ENCODE peak calls at places on chromosomes 11 and 22, in seven cellular contexts. One of them, this sample, is unnamed.

GRCh38 chr22:30196141-30196866 is 50.3 kb downstream of the LIF start:
- DNase-seq in H1: peak
- DNase-seq in H9: peak
- DNase-seq in neuronal stem cell: no peak
- DNase-seq in mesendoderm: peak
- DNase-seq in trophoblast cell: peak
- DNase-seq in mesenchymal stem cell: peak
- DNase-seq in this sample: peak

GRCh38 chr11:32225491-32226285 is 134.8 kb downstream of the RCN1 start:
- DNase-seq in H1: no peak
- DNase-seq in H9: no peak
- DNase-seq in neuronal stem cell: no peak
- DNase-seq in mesendoderm: no peak
- DNase-seq in trophoblast cell: no peak
- DNase-seq in mesenchymal stem cell: no peak
- DNase-seq in this sample: no peak

GRCh38 chr11:63505857-63506528 is at the start of gene LGALS12:
- DNase-seq in H1: no peak
- DNase-seq in H9: peak
- DNase-seq in neuronal stem cell: no peak
- DNase-seq in mesendoderm: peak
- DNase-seq in trophoblast cell: no peak
- DNase-seq in mesenchymal stem cell: no peak
- DNase-seq in this sample: no peak

GRCh38 chr11:86063536-86063935 is 5.3 kb downstream of the PICALM start:
- DNase-seq in H1: no peak
- DNase-seq in H9: no peak
- DNase-seq in neuronal stem cell: no peak
- DNase-seq in mesendoderm: no peak
- DNase-seq in trophoblast cell: no peak
- DNase-seq in mesenchymal stem cell: peak
- DNase-seq in this sample: no peak

GRCh38 chr22:45548991-45549736 is 46.5 kb downstream of the FBLN1 start:
- DNase-seq in H1: no peak
- DNase-seq in H9: no peak
- DNase-seq in neuronal stem cell: no peak
- DNase-seq in mesendoderm: peak
- DNase-seq in trophoblast cell: peak
- DNase-seq in mesenchymal stem cell: peak
- DNase-seq in this sample: peak

GRCh38 chr11:87061766-87062165 is 24.0 kb downstream of the TMEM135 start:
- DNase-seq in H1: no peak
- DNase-seq in H9: no peak
- DNase-seq in neuronal stem cell: no peak
- DNase-seq in mesendoderm: no peak
- DNase-seq in trophoblast cell: no peak
- DNase-seq in mesenchymal stem cell: no peak
- DNase-seq in this sample: no peak

GRCh38 chr11:14905104-14906033 is 13.3 kb upstream of the CYP2R1 start:
- DNase-seq in H1: peak
- DNase-seq in H9: peak
- DNase-seq in neuronal stem cell: no peak
- DNase-seq in mesendoderm: peak
- DNase-seq in trophoblast cell: no peak
- DNase-seq in mesenchymal stem cell: peak
- DNase-seq in this sample: peak

GRCh38 chr11:1659478-1659877 is 29.9 kb downstream of the KRTAP5-5 start:
- DNase-seq in H1: no peak
- DNase-seq in H9: no peak
- DNase-seq in neuronal stem cell: no peak
- DNase-seq in mesendoderm: no peak
- DNase-seq in trophoblast cell: no peak
- DNase-seq in mesenchymal stem cell: no peak
- DNase-seq in this sample: no peak

GRCh38 chr11:83449338-83449913 is 163.3 kb upstream of the CCDC90B start:
- DNase-seq in H1: no peak
- DNase-seq in H9: no peak
- DNase-seq in neuronal stem cell: no peak
- DNase-seq in mesendoderm: no peak
- DNase-seq in trophoblast cell: peak
- DNase-seq in mesenchymal stem cell: no peak
- DNase-seq in this sample: no peak

GRCh38 chr11:27431808-27432207 is 40.8 kb downstream of the LGR4 start:
- DNase-seq in H1: no peak
- DNase-seq in H9: no peak
- DNase-seq in neuronal stem cell: no peak
- DNase-seq in mesendoderm: no peak
- DNase-seq in trophoblast cell: no peak
- DNase-seq in mesenchymal stem cell: no peak
- DNase-seq in this sample: no peak

GRCh38 chr11:77395460-77396175 is 78.3 kb downstream of the PAK1 start:
- DNase-seq in H1: no peak
- DNase-seq in H9: no peak
- DNase-seq in neuronal stem cell: no peak
- DNase-seq in mesendoderm: no peak
- DNase-seq in trophoblast cell: no peak
- DNase-seq in mesenchymal stem cell: no peak
- DNase-seq in this sample: no peak

GRCh38 chr11:80165763-80166162 is 724.9 kb upstream of the TENM4 start:
- DNase-seq in H1: no peak
- DNase-seq in H9: no peak
- DNase-seq in neuronal stem cell: no peak
- DNase-seq in mesendoderm: peak
- DNase-seq in trophoblast cell: no peak
- DNase-seq in mesenchymal stem cell: peak
- DNase-seq in this sample: peak

GRCh38 chr11:36109850-36110606 is 166.2 kb downstream of the LDLRAD3 start:
- DNase-seq in H1: no peak
- DNase-seq in H9: peak
- DNase-seq in neuronal stem cell: peak
- DNase-seq in mesendoderm: peak
- DNase-seq in trophoblast cell: no peak
- DNase-seq in mesenchymal stem cell: no peak
- DNase-seq in this sample: no peak

DNA sequence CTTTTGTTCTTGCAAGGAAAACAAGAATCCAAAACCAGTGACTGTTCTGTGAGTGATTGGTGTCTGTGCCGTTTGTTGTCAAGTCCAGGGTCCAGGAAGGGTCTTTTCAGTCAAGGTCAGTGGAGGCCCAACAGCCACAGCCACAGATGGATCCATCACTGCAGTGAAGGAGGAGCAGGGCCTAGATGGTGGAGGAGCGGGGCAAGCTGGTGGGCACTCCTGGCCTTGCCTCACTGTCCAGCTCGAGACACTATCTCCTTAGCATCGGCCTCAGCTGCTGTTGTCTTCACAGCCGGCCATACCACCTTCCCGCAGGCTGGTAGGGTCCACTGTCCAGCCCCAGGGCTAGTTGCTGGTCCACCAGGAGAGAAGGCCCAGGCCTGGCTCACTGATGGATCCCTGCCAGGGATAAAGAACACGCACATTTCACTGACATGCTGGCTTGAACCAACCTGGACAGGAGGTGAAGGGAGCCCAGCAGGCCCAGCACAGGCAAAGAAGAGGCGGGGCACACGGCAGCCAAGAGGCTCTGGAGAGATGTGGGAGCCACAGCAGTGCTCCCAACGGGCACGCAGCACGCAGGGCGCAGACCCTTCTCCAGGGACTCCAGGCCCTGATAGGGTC is 15.2 kb downstream of the POLR3H start:
- DNase-seq in H1: no peak
- DNase-seq in H9: no peak
- DNase-seq in neuronal stem cell: no peak
- DNase-seq in mesendoderm: no peak
- DNase-seq in trophoblast cell: no peak
- DNase-seq in mesenchymal stem cell: no peak
- DNase-seq in this sample: no peak
- H3K23ac ChIP-seq in H1: no peak
- H3K23ac ChIP-seq in H9: no peak
- H3K23ac ChIP-seq in neuronal stem cell: peak
- H3K23ac ChIP-seq in mesendoderm: no peak
- H3K23ac ChIP-seq in trophoblast cell: no peak
- H3K23ac ChIP-seq in mesenchymal stem cell: peak
- H3K23ac ChIP-seq in this sample: no peak

DNA sequence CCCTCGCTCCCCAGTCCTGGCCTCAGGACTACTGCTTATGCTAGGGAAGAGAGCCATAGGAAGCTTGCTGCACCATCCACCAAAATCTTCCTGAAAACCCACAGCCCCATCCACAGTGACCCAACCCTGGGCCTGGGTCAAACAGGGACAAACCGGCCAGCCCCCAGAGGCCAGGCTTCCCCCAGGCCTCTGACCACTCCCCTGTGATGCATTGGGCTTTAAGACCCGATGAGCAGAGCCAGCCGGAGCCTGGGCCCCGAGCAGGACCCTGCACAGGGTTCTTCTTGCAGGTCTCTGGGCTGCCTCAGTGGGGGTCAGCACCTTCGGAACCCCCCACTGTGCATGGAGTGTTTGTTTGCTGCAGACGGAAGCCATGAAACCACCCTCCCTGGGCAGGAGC is 583.7 kb downstream of the BRD1 start:
- DNase-seq in H1: peak
- DNase-seq in H9: peak
- DNase-seq in neuronal stem cell: no peak
- DNase-seq in mesendoderm: no peak
- DNase-seq in trophoblast cell: no peak
- DNase-seq in mesenchymal stem cell: no peak
- DNase-seq in this sample: no peak
- H3K23ac ChIP-seq in H1: no peak
- H3K23ac ChIP-seq in H9: no peak
- H3K23ac ChIP-seq in neuronal stem cell: no peak
- H3K23ac ChIP-seq in mesendoderm: no peak
- H3K23ac ChIP-seq in trophoblast cell: no peak
- H3K23ac ChIP-seq in mesenchymal stem cell: no peak
- H3K23ac ChIP-seq in this sample: no peak

GRCh38 chr11:127193916-127194315 is 193.3 kb upstream of the KIRREL3 start:
- DNase-seq in H1: no peak
- DNase-seq in H9: no peak
- DNase-seq in neuronal stem cell: no peak
- DNase-seq in mesendoderm: peak
- DNase-seq in trophoblast cell: no peak
- DNase-seq in mesenchymal stem cell: no peak
- DNase-seq in this sample: no peak

GRCh38 chr11:127199306-127199801 is 198.8 kb upstream of the KIRREL3 start:
- DNase-seq in H1: no peak
- DNase-seq in H9: no peak
- DNase-seq in neuronal stem cell: no peak
- DNase-seq in mesendoderm: peak
- DNase-seq in trophoblast cell: no peak
- DNase-seq in mesenchymal stem cell: no peak
- DNase-seq in this sample: no peak

GRCh38 chr11:127191689-127192088 is 191.1 kb upstream of the KIRREL3 start:
- DNase-seq in H1: no peak
- DNase-seq in H9: no peak
- DNase-seq in neuronal stem cell: no peak
- DNase-seq in mesendoderm: no peak
- DNase-seq in trophoblast cell: no peak
- DNase-seq in mesenchymal stem cell: no peak
- DNase-seq in this sample: no peak

DNA sequence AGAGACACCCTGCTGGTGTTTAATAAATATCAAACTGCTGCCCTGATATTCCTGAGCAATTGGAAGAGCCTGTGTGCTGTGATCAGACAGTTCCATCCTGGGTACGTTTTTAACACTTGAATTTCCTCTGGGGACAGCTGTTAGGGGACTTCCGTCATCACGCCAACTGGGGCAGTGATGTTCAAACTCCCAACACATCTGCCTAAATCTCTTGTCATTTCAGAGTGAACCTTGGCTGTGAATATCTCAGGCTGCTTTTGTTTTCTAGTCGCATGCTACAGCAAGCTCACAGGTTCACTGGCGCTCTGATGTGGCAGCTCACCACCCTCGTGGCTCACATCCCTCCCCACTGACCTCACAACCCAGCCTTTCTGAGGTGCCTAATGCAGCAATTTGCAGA is 195.2 kb upstream of the KIRREL3 start:
- DNase-seq in H1: no peak
- DNase-seq in H9: no peak
- DNase-seq in neuronal stem cell: no peak
- DNase-seq in mesendoderm: no peak
- DNase-seq in trophoblast cell: no peak
- DNase-seq in mesenchymal stem cell: no peak
- DNase-seq in this sample: no peak
- H3K23ac ChIP-seq in H1: no peak
- H3K23ac ChIP-seq in H9: no peak
- H3K23ac ChIP-seq in neuronal stem cell: no peak
- H3K23ac ChIP-seq in mesendoderm: no peak
- H3K23ac ChIP-seq in trophoblast cell: peak
- H3K23ac ChIP-seq in mesenchymal stem cell: no peak
- H3K23ac ChIP-seq in this sample: no peak

GRCh38 chr11:4146765-4147098 is 52.1 kb downstream of the RRM1 start:
- DNase-seq in H1: no peak
- DNase-seq in H9: no peak
- DNase-seq in neuronal stem cell: no peak
- DNase-seq in mesendoderm: no peak
- DNase-seq in trophoblast cell: no peak
- DNase-seq in mesenchymal stem cell: no peak
- DNase-seq in this sample: no peak
- H3K23ac ChIP-seq in H1: no peak
- H3K23ac ChIP-seq in H9: no peak
- H3K23ac ChIP-seq in neuronal stem cell: no peak
- H3K23ac ChIP-seq in mesendoderm: no peak
- H3K23ac ChIP-seq in trophoblast cell: no peak
- H3K23ac ChIP-seq in mesenchymal stem cell: no peak
- H3K23ac ChIP-seq in this sample: no peak

DNA sequence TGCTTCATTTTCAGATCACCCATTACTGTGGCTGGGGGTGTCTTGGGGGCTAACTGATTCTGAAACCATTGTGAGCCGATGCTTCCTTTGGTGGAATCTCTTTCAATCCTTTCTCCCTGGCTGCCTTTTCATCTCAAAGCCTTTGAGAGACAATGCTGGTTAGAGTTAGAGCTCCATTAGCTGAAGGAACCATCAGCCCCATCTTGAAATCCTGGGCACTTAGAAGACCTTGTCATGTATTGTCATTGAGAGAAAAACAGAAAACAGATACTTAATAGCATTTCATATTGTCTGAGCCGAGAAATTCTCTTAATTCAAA is 6.7 kb downstream of the TEAD1 start:
- DNase-seq in H1: no peak
- DNase-seq in H9: no peak
- DNase-seq in neuronal stem cell: no peak
- DNase-seq in mesendoderm: no peak
- DNase-seq in trophoblast cell: no peak
- DNase-seq in mesenchymal stem cell: no peak
- DNase-seq in this sample: no peak
- H3K23ac ChIP-seq in H1: no peak
- H3K23ac ChIP-seq in H9: no peak
- H3K23ac ChIP-seq in neuronal stem cell: no peak
- H3K23ac ChIP-seq in mesendoderm: no peak
- H3K23ac ChIP-seq in trophoblast cell: no peak
- H3K23ac ChIP-seq in mesenchymal stem cell: no peak
- H3K23ac ChIP-seq in this sample: peak

DNA sequence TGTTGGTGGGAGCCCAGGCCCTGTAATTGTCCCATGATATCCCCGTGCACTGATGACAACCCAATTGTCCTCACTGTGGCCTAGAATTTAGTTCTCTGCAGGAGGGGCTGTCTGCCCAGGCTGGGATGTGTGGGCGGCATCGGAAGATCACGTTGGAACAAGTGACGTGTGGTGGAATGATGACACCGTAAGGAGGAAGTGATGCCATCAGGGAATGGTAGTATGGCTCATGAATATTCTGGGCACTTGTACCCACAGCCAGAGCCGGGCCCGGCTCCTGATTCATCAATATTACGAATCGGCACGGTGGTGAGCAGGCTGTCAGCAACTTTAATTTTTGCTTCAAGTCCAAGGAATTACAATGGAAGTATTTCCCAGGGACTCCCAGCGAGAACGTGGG is 111.6 kb downstream of the MIAT start:
- DNase-seq in H1: no peak
- DNase-seq in H9: no peak
- DNase-seq in neuronal stem cell: no peak
- DNase-seq in mesendoderm: no peak
- DNase-seq in trophoblast cell: no peak
- DNase-seq in mesenchymal stem cell: no peak
- DNase-seq in this sample: no peak
- H3K23ac ChIP-seq in H1: no peak
- H3K23ac ChIP-seq in H9: no peak
- H3K23ac ChIP-seq in neuronal stem cell: no peak
- H3K23ac ChIP-seq in mesendoderm: no peak
- H3K23ac ChIP-seq in trophoblast cell: no peak
- H3K23ac ChIP-seq in mesenchymal stem cell: no peak
- H3K23ac ChIP-seq in this sample: no peak

This sample was measured in IMR-90.